ENCODE peak calls at places on chromosomes 12 and 14, in four cellular contexts. One of them, this sample, is unnamed.

GRCh38 chr12:110352401-110352800 is 51.1 kb downstream of the ANAPC7 start:
- DNase-seq in H1: no peak
- DNase-seq in K562: no peak
- DNase-seq in HCT116: no peak
- DNase-seq in this sample: no peak

GRCh38 chr14:72737560-72737943 is 156.3 kb downstream of the DPF3 start:
- DNase-seq in H1: no peak
- DNase-seq in K562: no peak
- DNase-seq in HCT116: no peak
- DNase-seq in this sample: no peak

GRCh38 chr12:71718611-71719010 is 32.7 kb downstream of the TMEM19 start:
- DNase-seq in H1: no peak
- DNase-seq in K562: no peak
- DNase-seq in HCT116: no peak
- DNase-seq in this sample: no peak

GRCh38 chr14:104383931-104384775 is 195.4 kb upstream of the C14orf180 start:
- DNase-seq in HCT116: no peak
- DNase-seq in H1: no peak
- DNase-seq in K562: no peak
- DNase-seq in this sample: no peak

GRCh38 chr14:21825147-21825743 is 151.6 kb upstream of the OR4E1 start:
- DNase-seq in H1: no peak
- DNase-seq in K562: peak; percentile 54
- DNase-seq in HCT116: peak; percentile 48
- DNase-seq in this sample: no peak

GRCh38 chr12:52534482-52534881 is 14.3 kb upstream of the KRT5 start:
- DNase-seq in HCT116: no peak
- DNase-seq in H1: no peak
- DNase-seq in K562: no peak
- DNase-seq in this sample: no peak

GRCh38 chr12:57203201-57203600 is 13.4 kb upstream of the NXPH4 start:
- DNase-seq in H1: no peak
- DNase-seq in HCT116: no peak
- DNase-seq in K562: no peak
- DNase-seq in this sample: no peak

GRCh38 chr14:36951380-36951911 is 221.0 kb downstream of the SLC25A21 start:
- DNase-seq in K562: no peak
- DNase-seq in HCT116: no peak
- DNase-seq in H1: no peak
- DNase-seq in this sample: no peak

GRCh38 chr14:102979406-102979805 is 56.9 kb downstream of the AMN start:
- DNase-seq in K562: no peak
- DNase-seq in H1: no peak
- DNase-seq in HCT116: no peak
- DNase-seq in this sample: no peak

GRCh38 chr14:72416892-72417291 is 477.0 kb downstream of the DPF3 start:
- DNase-seq in H1: no peak
- DNase-seq in K562: no peak
- DNase-seq in HCT116: peak; percentile 34
- DNase-seq in this sample: peak; percentile 12

GRCh38 chr12:47942327-47943230 is 20.8 kb upstream of the TMEM106C start:
- DNase-seq in K562: peak; percentile 60
- DNase-seq in HCT116: no peak
- DNase-seq in H1: peak; percentile 38
- DNase-seq in this sample: no peak

GRCh38 chr12:98456583-98457573 is 58.5 kb upstream of the TMPO start:
- DNase-seq in HCT116: no peak
- DNase-seq in H1: peak; percentile 46
- DNase-seq in K562: peak; percentile 39
- DNase-seq in this sample: no peak

GRCh38 chr14:80973918-80974317 is 18.5 kb downstream of the TSHR start:
- DNase-seq in HCT116: no peak
- DNase-seq in H1: no peak
- DNase-seq in K562: no peak
- DNase-seq in this sample: no peak

GRCh38 chr14:95531473-95531872 is 3.4 kb upstream of the GLRX5 start:
- DNase-seq in HCT116: no peak
- DNase-seq in H1: no peak
- DNase-seq in K562: no peak
- DNase-seq in this sample: no peak

GRCh38 chr14:88264116-88264515 is 59.0 kb downstream of the KCNK10 start:
- DNase-seq in H1: no peak
- DNase-seq in HCT116: no peak
- DNase-seq in K562: no peak
- DNase-seq in this sample: no peak

GRCh38 chr12:121958521-121959240 is 40.3 kb downstream of the CFAP251 start:
- DNase-seq in HCT116: no peak
- DNase-seq in K562: no peak
- DNase-seq in H1: no peak
- DNase-seq in this sample: no peak

GRCh38 chr12:11861155-11861863 is 209.4 kb upstream of the BCL2L14 start:
- DNase-seq in K562: no peak
- DNase-seq in HCT116: no peak
- DNase-seq in H1: no peak
- DNase-seq in this sample: no peak

GRCh38 chr12:3453266-3453862 is 37.6 kb upstream of the PRMT8 start:
- DNase-seq in K562: no peak
- DNase-seq in HCT116: no peak
- DNase-seq in H1: no peak
- DNase-seq in this sample: no peak

GRCh38 chr14:59427653-59428578 is 37.3 kb downstream of the GPR135 start:
- DNase-seq in H1: no peak
- DNase-seq in HCT116: no peak
- DNase-seq in K562: no peak
- DNase-seq in this sample: no peak

GRCh38 chr12:75489187-75489586 is 8.6 kb downstream of the GLIPR1 start:
- DNase-seq in H1: no peak
- DNase-seq in K562: no peak
- DNase-seq in HCT116: no peak
- DNase-seq in this sample: no peak

GRCh38 chr14:57845802-57846531 is 19.9 kb downstream of the SLC35F4 start:
- DNase-seq in HCT116: no peak
- DNase-seq in H1: no peak
- DNase-seq in K562: no peak
- DNase-seq in this sample: no peak

GRCh38 chr14:30960216-30960615 is 65.2 kb upstream of the AP4S1 start:
- DNase-seq in H1: no peak
- DNase-seq in K562: no peak
- DNase-seq in HCT116: no peak
- DNase-seq in this sample: no peak

GRCh38 chr12:77615331-77615730 is 215.4 kb upstream of the NAV3 start:
- DNase-seq in HCT116: peak; percentile 6
- DNase-seq in K562: no peak
- DNase-seq in H1: no peak
- DNase-seq in this sample: no peak

GRCh38 chr14:34496007-34496678 is 34.1 kb upstream of the SPTSSA start:
- DNase-seq in HCT116: no peak
- DNase-seq in K562: no peak
- DNase-seq in H1: no peak
- DNase-seq in this sample: no peak

GRCh38 chr12:131040491-131040890 is 86.8 kb downstream of the ADGRD1 start:
- DNase-seq in K562: no peak
- DNase-seq in H1: no peak
- DNase-seq in HCT116: no peak
- DNase-seq in this sample: no peak

GRCh38 chr12:19710811-19711793 is 271.8 kb downstream of the AEBP2 start:
- DNase-seq in HCT116: no peak
- DNase-seq in K562: no peak
- DNase-seq in H1: no peak
- DNase-seq in this sample: no peak

GRCh38 chr12:127343941-127344340 is 923.0 kb upstream of the TMEM132C start:
- DNase-seq in HCT116: no peak
- DNase-seq in K562: no peak
- DNase-seq in H1: no peak
- DNase-seq in this sample: no peak

GRCh38 chr12:20513189-20513588 is 144.9 kb downstream of the PDE3A start:
- DNase-seq in K562: no peak
- DNase-seq in H1: no peak
- DNase-seq in HCT116: no peak
- DNase-seq in this sample: no peak

GRCh38 chr12:57887631-57888406 is 41.3 kb upstream of the CTDSP2 start:
- DNase-seq in H1: no peak
- DNase-seq in HCT116: no peak
- DNase-seq in K562: peak; percentile 37
- DNase-seq in this sample: no peak

GRCh38 chr12:88559772-88560171 is 20.5 kb downstream of the KITLG start:
- DNase-seq in HCT116: no peak
- DNase-seq in K562: no peak
- DNase-seq in H1: no peak
- DNase-seq in this sample: no peak

GRCh38 chr12:3725267-3726115 is 27.4 kb downstream of the CRACR2A start:
- DNase-seq in K562: no peak
- DNase-seq in H1: no peak
- DNase-seq in HCT116: no peak
- DNase-seq in this sample: no peak

GRCh38 chr12:106245767-106246166 is 2.1 kb downstream of the CKAP4 start:
- DNase-seq in HCT116: peak; percentile 79
- DNase-seq in H1: no peak
- DNase-seq in K562: no peak
- DNase-seq in this sample: no peak

GRCh38 chr14:95485222-95485819 is 31.1 kb downstream of the SYNE3 start:
- DNase-seq in K562: no peak
- DNase-seq in HCT116: no peak
- DNase-seq in H1: no peak
- DNase-seq in this sample: no peak

GRCh38 chr14:99560946-99561683 is 42.9 kb downstream of the CCDC85C start:
- DNase-seq in HCT116: no peak
- DNase-seq in K562: no peak
- DNase-seq in H1: no peak
- DNase-seq in this sample: no peak

DNA sequence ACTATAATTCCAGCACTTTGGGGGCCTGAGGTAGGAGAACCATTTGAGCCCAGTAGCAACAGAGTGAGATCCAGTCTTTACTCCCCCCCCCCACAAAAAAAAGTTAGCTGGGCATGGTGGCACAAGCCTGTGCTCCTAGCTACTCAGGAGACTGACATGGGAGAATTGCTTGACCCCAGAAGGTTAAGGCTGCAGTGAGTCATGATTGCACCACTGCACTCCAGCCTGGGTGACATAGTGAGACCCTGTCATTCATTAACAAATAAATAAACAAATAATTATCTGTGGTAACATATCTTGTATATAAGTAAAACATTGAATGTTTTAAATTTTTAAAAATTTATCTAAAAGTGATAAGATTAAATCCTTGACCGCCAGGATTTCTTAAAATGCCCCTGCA is 4.8 kb downstream of the ENTPD5 start:
- DNase-seq in H1: no peak
- DNase-seq in K562: no peak
- DNase-seq in HCT116: no peak
- DNase-seq in this sample: no peak
- TF ChIP-seq SP1 in H1: no peak
- TF ChIP-seq SP1 in K562: no peak
- TF ChIP-seq SP1 in HCT116: no peak
- TF ChIP-seq SP1 in this sample: no peak

GRCh38 chr12:132600048-132601032 is 10.0 kb downstream of the LRCOL1 start:
- DNase-seq in H1: no peak
- DNase-seq in K562: peak; percentile 75
- DNase-seq in HCT116: peak; percentile 23
- DNase-seq in this sample: no peak
- TF ChIP-seq SRF in H1: no peak
- TF ChIP-seq SRF in K562: no peak
- TF ChIP-seq SRF in HCT116: no peak
- TF ChIP-seq SRF in this sample: no peak

DNA sequence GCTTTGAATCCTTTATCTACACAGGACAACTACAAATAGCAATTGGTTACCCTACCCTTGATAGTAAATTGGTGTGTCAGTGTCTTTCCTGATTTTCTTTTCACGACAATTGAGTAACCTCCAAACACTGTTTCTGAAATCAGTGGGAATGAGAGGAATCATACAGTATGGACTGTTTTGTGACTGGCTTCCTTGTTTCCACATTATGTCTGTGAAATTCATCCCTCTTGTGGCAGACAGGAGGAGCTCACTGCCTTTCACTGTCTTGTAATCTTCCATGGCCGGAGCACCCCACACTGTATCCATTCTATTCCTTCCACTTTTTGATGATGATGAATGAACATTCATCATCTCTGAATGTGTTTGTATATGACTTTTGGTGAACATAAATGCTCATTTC is 164.0 kb upstream of the PZP start:
- DNase-seq in HCT116: no peak
- DNase-seq in K562: no peak
- DNase-seq in H1: no peak
- DNase-seq in this sample: no peak
- TF ChIP-seq SP1 in HCT116: no peak
- TF ChIP-seq SP1 in K562: no peak
- TF ChIP-seq SP1 in H1: no peak
- TF ChIP-seq SP1 in this sample: no peak

GRCh38 chr12:46390881-46391280 is 18.3 kb upstream of the SLC38A2 start:
- DNase-seq in HCT116: no peak
- DNase-seq in K562: no peak
- DNase-seq in H1: no peak
- DNase-seq in this sample: no peak

GRCh38 chr12:46388427-46388992 is 15.9 kb upstream of the SLC38A2 start:
- DNase-seq in H1: no peak
- DNase-seq in HCT116: no peak
- DNase-seq in K562: no peak
- DNase-seq in this sample: peak; percentile 75

GRCh38 chr12:46387697-46388096 is 15.1 kb upstream of the SLC38A2 start:
- DNase-seq in HCT116: no peak
- DNase-seq in H1: no peak
- DNase-seq in K562: no peak
- DNase-seq in this sample: no peak

GRCh38 chr12:46390304-46390703 is 17.7 kb upstream of the SLC38A2 start:
- DNase-seq in H1: no peak
- DNase-seq in K562: no peak
- DNase-seq in HCT116: no peak
- DNase-seq in this sample: no peak

DNA sequence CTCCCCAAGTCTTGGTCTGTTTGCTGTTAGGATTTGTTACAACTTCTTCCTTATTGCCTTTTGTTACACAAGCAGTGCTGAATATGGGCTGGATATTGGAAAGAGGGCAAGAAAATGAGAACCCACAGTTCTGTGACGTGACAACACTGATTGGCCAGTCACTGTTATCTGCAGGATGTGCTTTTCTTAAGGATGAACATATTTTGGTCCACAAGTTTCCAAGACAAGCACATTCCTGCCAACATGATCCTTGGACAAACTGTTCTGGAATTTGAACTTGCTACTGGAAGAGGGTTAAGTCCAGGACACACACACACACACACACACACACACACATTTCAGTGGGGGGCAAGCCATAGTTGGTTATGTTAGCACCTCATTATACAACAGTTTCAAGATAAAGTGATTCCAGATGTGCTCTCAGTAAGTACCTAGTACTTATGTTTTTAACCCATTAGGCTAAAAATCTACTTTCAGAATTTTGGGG is 16.6 kb upstream of the SLC38A2 start:
- DNase-seq in K562: no peak
- DNase-seq in HCT116: no peak
- DNase-seq in H1: no peak
- DNase-seq in this sample: no peak
- TF ChIP-seq SRF in K562: no peak
- TF ChIP-seq SRF in HCT116: no peak
- TF ChIP-seq SRF in H1: no peak
- TF ChIP-seq SRF in this sample: no peak

This sample was measured in GM12878.